ENCODE peak calls at places on chromosomes 2 and 18, in eight cellular contexts. M is iris pigment epithelial cell; A is stimulated activated CD4-positive, alpha-beta T cell treated with anti-CD3 and anti-CD28 coated beads, Interleukin-15, amount 100 ng/mL, for 48 hours; G is brain pericyte; L is progenitor cell of endocrine pancreas; P is spleen; S is T-helper 1 cell; U is stimulated activated CD8-positive, alpha-beta memory T cell treated with anti-CD3 and anti-CD28 coated beads, Interleukin-15, amount 100 ng/mL, for 24 hours. I is an unnamed sample.

GRCh38 chr2:198054299-198054698 is 249.9 kb downstream of the PLCL1 start:
- DNase-seq in M (peak), A (peak), G (no peak), L (no peak), P (no peak), S (peak), U (no peak), I (no peak)

GRCh38 chr2:120177011-120177621 is 46.1 kb downstream of the TMEM185B start:
- DNase-seq in M (no peak), A (peak), G (no peak), L (no peak), P (peak), S (peak), U (peak), I (peak)

GRCh38 chr2:7777668-7778067 is 860.5 kb downstream of the RNF144A start:
- DNase-seq in M (no peak), A (no peak), G (no peak), L (no peak), P (no peak), S (no peak), U (no peak), I (no peak)

GRCh38 chr18:68267583-68267982 is 447.3 kb downstream of the TMX3 start:
- DNase-seq in M (peak), A (no peak), G (no peak), L (no peak), P (no peak), S (no peak), U (no peak), I (no peak)

GRCh38 chr2:215880970-215881369 is 132.4 kb downstream of the MREG start:
- DNase-seq in M (peak), A (no peak), G (no peak), L (no peak), P (no peak), S (no peak), U (no peak), I (no peak)

GRCh38 chr2:100358554-100358953 is 36.3 kb upstream of the LONRF2 start:
- DNase-seq in M (no peak), A (no peak), G (no peak), L (no peak), P (no peak), S (no peak), U (no peak), I (no peak)

GRCh38 chr18:11808001-11808855 is 43.0 kb upstream of the CHMP1B start:
- DNase-seq in M (peak), A (no peak), G (no peak), L (no peak), P (no peak), S (no peak), U (no peak), I (no peak)

GRCh38 chr18:8801263-8801901 is 96.0 kb downstream of the MTCL1 start:
- DNase-seq in M (peak), A (no peak), G (no peak), L (no peak), P (no peak), S (no peak), U (no peak), I (peak)

GRCh38 chr18:11031966-11032365 is 117.4 kb downstream of the PIEZO2 start:
- DNase-seq in M (no peak), A (no peak), G (no peak), L (no peak), P (no peak), S (no peak), U (no peak), I (no peak)

GRCh38 chr2:242017086-242017485 is 147.6 kb downstream of the RTP5 start:
- DNase-seq in M (no peak), A (no peak), G (no peak), L (no peak), P (peak), S (no peak), U (no peak), I (peak)

GRCh38 chr2:231259104-231259503 is 60.7 kb downstream of the ARMC9 start:
- DNase-seq in M (no peak), A (no peak), G (no peak), L (no peak), P (no peak), S (no peak), U (no peak), I (no peak)

GRCh38 chr2:127048618-127048935 is 58.4 kb downstream of the BIN1 start:
- DNase-seq in M (no peak), A (no peak), G (no peak), L (no peak), P (peak), S (no peak), U (no peak), I (peak)

GRCh38 chr2:23689891-23690290 is 237.0 kb downstream of the ATAD2B start:
- DNase-seq in M (no peak), A (no peak), G (no peak), L (no peak), P (peak), S (no peak), U (no peak), I (no peak)

GRCh38 chr2:237471457-237472186 is 15.4 kb upstream of the MLPH start:
- DNase-seq in M (peak), A (no peak), G (no peak), L (no peak), P (no peak), S (no peak), U (no peak), I (no peak)

GRCh38 chr2:134513468-134513810 is 205.4 kb downstream of the TMEM163 start:
- DNase-seq in M (no peak), A (no peak), G (no peak), L (no peak), P (no peak), S (no peak), U (no peak), I (no peak)

GRCh38 chr2:229930656-229931055 is 8.4 kb downstream of the FBXO36 start:
- DNase-seq in M (no peak), A (no peak), G (no peak), L (no peak), P (no peak), S (no peak), U (no peak), I (no peak)

GRCh38 chr2:63049291-63050185 is 1.1 kb upstream of the OTX1 start:
- DNase-seq in M (peak), A (no peak), G (no peak), L (no peak), P (no peak), S (no peak), U (no peak), I (no peak)

GRCh38 chr2:230601510-230601909 is 111.1 kb upstream of the CAB39 start:
- DNase-seq in M (no peak), A (no peak), G (no peak), L (no peak), P (no peak), S (no peak), U (no peak), I (no peak)